ENCODE peak calls at places on chromosomes 7 and 10, in four cellular contexts. Z is MM.1S, L is nephron progenitor cell, K is body of pancreas. C is an unnamed sample.

GRCh38 chr10:1360581-1361164 is 304.5 kb downstream of the WDR37 start:
- DNase-seq in Z (no peak), L (peak; percentile 44), K (no peak), C (no peak)

GRCh38 chr10:119518176-119518575 is 24.3 kb downstream of the RGS10 start:
- DNase-seq in K (no peak), Z (no peak), L (no peak), C (no peak)

GRCh38 chr10:44858988-44859387 is 52.1 kb upstream of the TMEM72 start:
- DNase-seq in Z (no peak), K (no peak), L (no peak), C (no peak)

GRCh38 chr10:14605231-14605925 is 169.3 kb downstream of the FAM107B start:
- DNase-seq in K (no peak), L (no peak), Z (peak; percentile 6), C (peak; percentile 15)

GRCh38 chr10:129754211-129755050 is 209.6 kb downstream of the EBF3 start:
- DNase-seq in Z (no peak), L (no peak), K (peak; percentile 1), C (no peak)

GRCh38 chr7:8627322-8627721 is 193.9 kb downstream of the NXPH1 start:
- DNase-seq in Z (no peak), L (no peak), K (no peak), C (no peak)

GRCh38 chr10:49081532-49082275 is 33.6 kb downstream of the VSTM4 start:
- DNase-seq in K (no peak), Z (no peak), L (no peak), C (no peak)

GRCh38 chr10:52121688-52122087 is 192.4 kb upstream of the DKK1 start:
- DNase-seq in K (no peak), Z (no peak), L (no peak), C (no peak)

GRCh38 chr10:909831-910230 is 21.7 kb downstream of the LARP4B start:
- DNase-seq in L (no peak), K (no peak), Z (no peak), C (no peak)

GRCh38 chr10:5692476-5693358 is 8.1 kb downstream of the TASOR2 start:
- DNase-seq in Z (no peak), L (peak; percentile 79), K (peak; percentile 40), C (no peak)

GRCh38 chr7:45086348-45087065 is 2.3 kb downstream of the NACAD start:
- DNase-seq in Z (no peak), L (no peak), K (no peak), C (no peak)

GRCh38 chr10:103854265-103854686 is 1.1 kb downstream of the SH3PXD2A start:
- DNase-seq in Z (no peak), K (no peak), L (peak; percentile 66), C (no peak)

GRCh38 chr10:103803941-103804340 is 51.4 kb downstream of the SH3PXD2A start:
- DNase-seq in K (no peak), Z (no peak), L (no peak), C (no peak)

GRCh38 chr7:117118579-117119180 is 165.4 kb downstream of the ST7 start:
- DNase-seq in K (no peak), L (no peak), Z (no peak), C (no peak)

GRCh38 chr7:17599733-17600685 is 301.6 kb downstream of the AHR start:
- DNase-seq in K (no peak), L (no peak), Z (no peak), C (no peak)

DNA sequence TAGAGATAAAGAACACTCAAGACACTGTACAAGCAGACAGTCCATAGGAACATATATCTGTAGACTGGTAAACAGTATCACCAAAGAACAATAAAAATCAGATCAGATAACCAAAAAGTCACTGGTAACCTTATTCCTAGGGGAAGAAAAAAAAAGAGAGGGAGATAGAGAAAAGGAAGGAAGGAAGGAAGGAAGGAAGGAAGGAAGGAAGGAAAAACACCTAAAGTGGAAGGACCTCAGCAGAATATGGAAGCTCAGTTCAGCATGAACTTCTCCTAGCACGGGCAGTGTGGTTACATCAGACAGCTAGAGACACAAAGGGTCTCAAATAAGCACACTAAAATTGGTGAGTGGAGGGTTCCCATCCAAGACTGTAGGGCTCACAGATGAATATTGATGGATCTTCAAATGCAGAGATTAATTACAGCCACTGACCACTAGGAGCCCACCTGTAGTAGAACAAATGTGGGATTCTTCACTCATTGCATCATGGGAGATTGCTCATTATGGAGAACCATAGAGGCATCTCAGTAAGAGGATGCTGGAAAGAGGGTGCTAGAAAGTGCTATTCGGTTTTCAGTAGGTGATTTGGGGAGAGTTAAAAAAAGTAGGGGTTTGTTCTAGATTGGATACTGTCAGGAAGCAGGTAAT is 293.4 kb upstream of the C7orf33 start:
- DNase-seq in L (no peak), Z (no peak), K (no peak), C (peak; percentile 2)
- TF ChIP-seq CTCF in L (no peak), Z (peak; percentile 29), K (no peak), C (peak; percentile 38)

DNA sequence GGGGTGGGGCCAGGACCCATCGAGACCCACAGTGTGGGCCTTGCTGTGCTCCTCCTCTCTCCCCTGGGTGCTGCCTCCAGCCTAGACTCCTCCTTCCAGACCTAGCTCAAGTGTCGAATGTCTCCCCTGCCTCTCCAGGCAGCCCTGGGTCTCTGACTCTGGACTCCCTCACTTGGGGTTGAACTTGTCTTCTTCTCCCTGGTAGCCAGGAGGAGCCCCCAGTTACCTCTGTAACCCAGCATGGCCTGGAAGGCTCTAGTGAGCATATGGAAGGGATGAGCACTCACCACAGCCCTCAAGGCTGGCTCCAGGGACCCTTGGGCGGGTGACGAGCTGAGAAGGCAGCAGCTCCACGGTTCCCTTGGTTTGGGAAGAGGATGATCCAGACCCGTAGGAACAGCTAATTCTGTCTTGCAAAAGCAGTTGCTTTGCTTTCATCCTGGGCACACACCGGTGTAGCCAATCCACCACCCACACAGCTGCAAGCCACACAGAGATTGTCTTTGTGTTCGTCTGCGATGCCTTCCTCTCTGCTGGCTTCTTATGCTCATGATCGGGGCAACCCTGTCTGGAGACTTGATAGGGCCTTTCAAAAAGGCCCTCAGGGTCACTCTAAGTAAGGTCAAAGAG is 52.3 kb upstream of the ANTXRL start:
- DNase-seq in K (no peak), L (no peak), Z (no peak), C (no peak)
- TF ChIP-seq CTCF in K (no peak), L (no peak), Z (no peak), C (no peak)

GRCh38 chr7:108109216-108109908 is 20.8 kb downstream of the LAMB4 start:
- DNase-seq in K (peak; percentile 32), L (no peak), Z (peak; percentile 72), C (peak; percentile 21)
- TF ChIP-seq CTCF in K (peak; percentile 50), L (peak; percentile 15), Z (peak; percentile 84), C (peak; percentile 64)

DNA sequence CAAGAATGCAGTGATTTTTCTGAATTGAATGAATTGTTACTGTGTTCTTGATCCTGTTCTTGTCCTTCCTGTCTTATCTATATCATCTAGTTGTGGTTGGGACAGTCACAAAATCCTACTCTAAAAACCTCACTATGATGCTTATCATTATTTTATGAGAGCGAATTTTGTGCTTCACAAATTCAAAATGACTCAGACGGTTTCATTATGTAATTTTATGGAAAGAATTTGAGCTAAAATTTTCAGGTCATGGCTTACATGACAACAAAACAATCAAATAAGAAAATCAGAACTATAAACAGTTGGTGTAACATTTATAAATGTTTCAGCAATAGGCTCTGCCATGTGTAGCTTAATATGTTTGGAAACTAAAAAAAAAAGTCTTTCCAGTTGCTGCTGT is 6.9 kb downstream of the PRKAR2B start:
- DNase-seq in Z (no peak), K (no peak), L (no peak), C (no peak)
- TF ChIP-seq CTCF in Z (no peak), K (no peak), L (no peak), C (no peak)

GRCh38 chr10:84933402-84933801 is 605.0 kb downstream of the CCSER2 start:
- DNase-seq in L (no peak), K (no peak), Z (no peak), C (no peak)
- TF ChIP-seq CTCF in L (no peak), K (no peak), Z (no peak), C (no peak)

GRCh38 chr10:96339956-96340904 is 18.6 kb downstream of the OPALIN start:
- DNase-seq in K (peak; percentile 79), Z (peak; percentile 71), L (peak; percentile 73), C (peak; percentile 53)
- TF ChIP-seq CTCF in K (peak; percentile 67), Z (peak; percentile 87), L (peak; percentile 80), C (peak; percentile 94)

C was measured in HCT116.